ENCODE peak calls at places on chromosome 12, in eight cellular contexts. P is SW 1271; W is EH; V is frontal cortex; C is IMR-90; H is stimulated activated CD4-positive, alpha-beta T cell treated with anti-CD3 and anti-CD28 coated beads, Interleukin-15, amount 100 ng/mL, for 24 hours; R is anterior cingulate cortex; U is naive thymus-derived CD8-positive, alpha-beta T cell. I is an unnamed sample.

GRCh38 chr12:107111314-107111713 is 18.0 kb upstream of the CRY1 start:
- DNase-seq in P (no peak), W (no peak), V (no peak), C (no peak), H (no peak), R (no peak), U (no peak), I (no peak)

GRCh38 chr12:3061858-3062215 is 15.3 kb upstream of the TSPAN9 start:
- DNase-seq in P (no peak), W (no peak), V (no peak), C (no peak), H (no peak), R (no peak), U (no peak), I (no peak)

GRCh38 chr12:5480953-5481300 is 49.0 kb downstream of the NTF3 start:
- DNase-seq in P (no peak), W (no peak), V (no peak), C (no peak), H (no peak), R (no peak), U (no peak), I (no peak)

GRCh38 chr12:69783365-69783764 is 41.7 kb upstream of the MYRFL start:
- DNase-seq in P (no peak), W (no peak), V (no peak), C (no peak), H (no peak), R (no peak), U (no peak), I (no peak)

GRCh38 chr12:120742207-120742536 is 16.5 kb downstream of the ACADS start:
- DNase-seq in P (no peak), W (no peak), V (no peak), C (no peak), H (no peak), R (no peak), U (no peak), I (no peak)

GRCh38 chr12:3832738-3833137 is 40.5 kb downstream of the PARP11 start:
- DNase-seq in P (no peak), W (peak), V (no peak), C (peak), H (no peak), R (no peak), U (no peak), I (no peak)

GRCh38 chr12:88188180-88188579 is 46.1 kb downstream of the TMTC3 start:
- DNase-seq in P (no peak), W (peak), V (no peak), C (peak), H (no peak), R (no peak), U (no peak), I (no peak)

GRCh38 chr12:112191201-112191600 is 65.8 kb downstream of the TRAFD1 start:
- DNase-seq in P (no peak), W (no peak), V (no peak), C (no peak), H (no peak), R (no peak), U (no peak), I (no peak)

GRCh38 chr12:65741662-65742480 is 82.4 kb upstream of the HMGA2 start:
- DNase-seq in P (no peak), W (peak), V (peak), C (peak), H (peak), R (peak), U (no peak), I (no peak)

GRCh38 chr12:45518516-45519235 is 210.8 kb upstream of the ARID2 start:
- DNase-seq in P (no peak), W (peak), V (no peak), C (no peak), H (peak), R (no peak), U (peak), I (peak)

GRCh38 chr12:93468008-93468371 is 676 bp downstream of the MRPL42 start:
- DNase-seq in P (no peak), W (no peak), V (no peak), C (no peak), H (no peak), R (no peak), U (no peak), I (no peak)

GRCh38 chr12:70241845-70242244 is 1.4 kb upstream of the CNOT2 start:
- DNase-seq in P (no peak), W (no peak), V (no peak), C (no peak), H (no peak), R (no peak), U (no peak), I (no peak)

GRCh38 chr12:32874926-32875325 is 21.7 kb downstream of the PKP2 start:
- DNase-seq in P (no peak), W (no peak), V (no peak), C (no peak), H (no peak), R (no peak), U (no peak), I (no peak)

GRCh38 chr12:29710104-29710503 is 73.6 kb downstream of the TMTC1 start:
- DNase-seq in P (no peak), W (no peak), V (no peak), C (no peak), H (peak), R (peak), U (no peak), I (no peak)

GRCh38 chr12:108004368-108004767 is 124.7 kb upstream of the WSCD2 start:
- DNase-seq in P (no peak), W (no peak), V (no peak), C (no peak), H (no peak), R (no peak), U (no peak), I (no peak)

GRCh38 chr12:129531004-129531403 is 372.8 kb downstream of the TMEM132D start:
- DNase-seq in P (no peak), W (no peak), V (no peak), C (no peak), H (no peak), R (no peak), U (no peak), I (no peak)

GRCh38 chr12:93813972-93814821 is 137.0 kb downstream of the CRADD start:
- DNase-seq in P (no peak), W (no peak), V (no peak), C (peak), H (no peak), R (no peak), U (no peak), I (no peak)

GRCh38 chr12:6056406-6057211 is 67.9 kb downstream of the VWF start:
- DNase-seq in P (no peak), W (no peak), V (no peak), C (no peak), H (peak), R (no peak), U (peak), I (no peak)

GRCh38 chr12:121222847-121223246 is 12.9 kb downstream of the P2RX4 start:
- DNase-seq in P (no peak), W (no peak), V (no peak), C (no peak), H (no peak), R (no peak), U (no peak), I (no peak)

GRCh38 chr12:104746689-104747088 is 211.4 kb downstream of the SLC41A2 start:
- DNase-seq in P (no peak), W (no peak), V (no peak), C (no peak), H (no peak), R (no peak), U (no peak), I (no peak)

GRCh38 chr12:52270541-52271070 is 3.8 kb upstream of the KRT86 start:
- DNase-seq in P (no peak), W (no peak), V (no peak), C (no peak), H (no peak), R (no peak), U (no peak), I (no peak)

GRCh38 chr12:53123578-53124351 is 20.5 kb downstream of the SOAT2 start:
- DNase-seq in P (no peak), W (peak), V (no peak), C (peak), H (no peak), R (no peak), U (no peak), I (no peak)

GRCh38 chr12:55009171-55009570 is 10.6 kb upstream of the NEUROD4 start:
- DNase-seq in P (no peak), W (no peak), V (no peak), C (no peak), H (no peak), R (no peak), U (no peak), I (no peak)

GRCh38 chr12:80676856-80677255 is 30.6 kb upstream of the MYF6 start:
- DNase-seq in P (no peak), W (no peak), V (no peak), C (no peak), H (no peak), R (no peak), U (no peak), I (no peak)

GRCh38 chr12:8847435-8847834 is 25.0 kb downstream of the A2ML1 start:
- DNase-seq in P (no peak), W (no peak), V (no peak), C (no peak), H (no peak), R (no peak), U (no peak), I (no peak)

GRCh38 chr12:6465467-6466183 is 4.9 kb downstream of the VAMP1 start:
- DNase-seq in P (peak), W (peak), V (peak), C (peak), H (peak), R (peak), U (peak), I (peak)

GRCh38 chr12:31590730-31591307 is at the start of gene DENND5B:
- DNase-seq in P (no peak), W (peak), V (peak), C (peak), H (peak), R (peak), U (no peak), I (no peak)

GRCh38 chr12:68482660-68483059 is 128.0 kb upstream of the RAP1B start:
- DNase-seq in P (no peak), W (no peak), V (no peak), C (no peak), H (no peak), R (no peak), U (no peak), I (no peak)

GRCh38 chr12:104673294-104674062 is 216.7 kb downstream of the CHST11 start:
- DNase-seq in P (no peak), W (no peak), V (no peak), C (no peak), H (no peak), R (no peak), U (no peak), I (no peak)

GRCh38 chr12:128586630-128587029 is 237.1 kb downstream of the SLC15A4 start:
- DNase-seq in P (no peak), W (no peak), V (no peak), C (no peak), H (no peak), R (no peak), U (no peak), I (no peak)

GRCh38 chr12:121061831-121062230 is 22.8 kb upstream of the OASL start:
- DNase-seq in P (no peak), W (peak), V (no peak), C (peak), H (no peak), R (no peak), U (no peak), I (no peak)

GRCh38 chr12:130066742-130067141 is 95.5 kb upstream of the FZD10 start:
- DNase-seq in P (no peak), W (no peak), V (no peak), C (no peak), H (no peak), R (no peak), U (no peak), I (no peak)

GRCh38 chr12:31118831-31119530 is 45.3 kb downstream of the DDX11 start:
- DNase-seq in P (peak), W (peak), V (no peak), C (no peak), H (peak), R (no peak), U (peak), I (no peak)

GRCh38 chr12:121364657-121365265 is 12.6 kb upstream of the ANAPC5 start:
- DNase-seq in P (no peak), W (peak), V (no peak), C (peak), H (no peak), R (no peak), U (no peak), I (no peak)

GRCh38 chr12:31887109-31887811 is 72.0 kb upstream of the RESF1 start:
- DNase-seq in P (no peak), W (no peak), V (no peak), C (no peak), H (no peak), R (no peak), U (no peak), I (no peak)

GRCh38 chr12:43329381-43329780 is 222.6 kb downstream of the ADAMTS20 start:
- DNase-seq in P (no peak), W (no peak), V (no peak), C (peak), H (no peak), R (no peak), U (no peak), I (no peak)

GRCh38 chr12:66620703-66621102 is 58.2 kb downstream of the GRIP1 start:
- DNase-seq in P (no peak), W (no peak), V (no peak), C (no peak), H (no peak), R (no peak), U (no peak), I (no peak)

GRCh38 chr12:120115066-120115465 is 1.5 kb downstream of the RAB35 start:
- DNase-seq in P (no peak), W (peak), V (no peak), C (no peak), H (no peak), R (no peak), U (no peak), I (no peak)

I was measured in effector CD4-positive, alpha-beta T cell.